ENCODE peak calls at places on chromosomes 16 and 17, in five cellular contexts. U, M, F, Z and C are unnamed samples.
A peak's percentile ranks its signal among the peaks of the same experiment; 100 is the strongest.

GRCh38 chr17:45722161-45722560 is 62.0 kb upstream of the CRHR1 start:
- DNase-seq in F (peak; percentile 69), M (peak; percentile 5), U (peak; percentile 78), Z (peak; percentile 89), C (peak; percentile 16)

GRCh38 chr17:14756469-14756868 is 455.6 kb downstream of the HS3ST3B1 start:
- DNase-seq in U (no peak), Z (no peak), M (no peak), F (no peak), C (no peak)

GRCh38 chr17:49224198-49224996 is 6.2 kb downstream of the PHOSPHO1 start:
- DNase-seq in F (peak; percentile 78), U (peak; percentile 53), M (no peak), Z (peak; percentile 82), C (peak; percentile 23)

GRCh38 chr17:47279062-47279801 is 25.6 kb downstream of the ITGB3 start:
- DNase-seq in F (no peak), Z (no peak), M (peak; percentile 97), U (peak; percentile 90), C (peak; percentile 99)

GRCh38 chr17:78535285-78536197 is 41.7 kb downstream of the DNAH17 start:
- DNase-seq in F (no peak), Z (no peak), M (no peak), U (no peak), C (no peak)

GRCh38 chr16:13254998-13255614 is 353.7 kb downstream of the SHISA9 start:
- DNase-seq in F (no peak), Z (no peak), U (no peak), M (no peak), C (no peak)

GRCh38 chr16:67987460-67988160 is 7.3 kb upstream of the DPEP3 start:
- DNase-seq in F (no peak), M (no peak), Z (no peak), U (no peak), C (peak; percentile 51)

GRCh38 chr17:16352838-16353701 is at the start of gene CENPV:
- DNase-seq in U (peak; percentile 89), F (peak; percentile 88), M (peak; percentile 34), Z (peak; percentile 96), C (peak; percentile 45)

GRCh38 chr17:79305831-79306687 is 231.4 kb downstream of the ENGASE start:
- DNase-seq in Z (no peak), F (no peak), M (no peak), U (no peak), C (no peak)

GRCh38 chr16:1960665-1961630 is 1.6 kb downstream of the NDUFB10 start:
- DNase-seq in M (peak; percentile 50), Z (peak; percentile 66), U (peak; percentile 76), F (no peak), C (peak; percentile 58)

GRCh38 chr16:54813778-54814177 is 116.9 kb upstream of the IRX5 start:
- DNase-seq in U (no peak), M (no peak), F (no peak), Z (no peak), C (no peak)

GRCh38 chr17:78127888-78128615 is 503 bp downstream of the TMC6 start:
- DNase-seq in F (no peak), U (no peak), Z (no peak), M (no peak), C (peak; percentile 43)

GRCh38 chr16:66534376-66534799 is 15.5 kb downstream of the TK2 start:
- DNase-seq in M (no peak), U (peak; percentile 73), F (no peak), Z (no peak), C (no peak)

GRCh38 chr16:66538910-66539309 is 11.0 kb downstream of the TK2 start:
- DNase-seq in F (no peak), Z (no peak), U (no peak), M (no peak), C (no peak)

GRCh38 chr16:66536525-66536924 is 13.4 kb downstream of the TK2 start:
- DNase-seq in F (no peak), M (no peak), U (no peak), Z (no peak), C (no peak)

GRCh38 chr16:66539628-66540469 is 10.1 kb downstream of the TK2 start:
- DNase-seq in U (no peak), Z (no peak), F (no peak), M (no peak), C (no peak)

GRCh38 chr16:66537236-66537635 is 12.7 kb downstream of the TK2 start:
- DNase-seq in F (no peak), Z (no peak), M (no peak), U (no peak), C (no peak)
- H3K79me1 ChIP-seq in F (no peaks in the 10 kb centered on the region), Z (no peaks in the 10 kb centered on the region), M (no peaks in the 10 kb centered on the region), U (no peaks in the 10 kb centered on the region), C (peaks cover 16% of the 10 kb centered on the region)

DNA sequence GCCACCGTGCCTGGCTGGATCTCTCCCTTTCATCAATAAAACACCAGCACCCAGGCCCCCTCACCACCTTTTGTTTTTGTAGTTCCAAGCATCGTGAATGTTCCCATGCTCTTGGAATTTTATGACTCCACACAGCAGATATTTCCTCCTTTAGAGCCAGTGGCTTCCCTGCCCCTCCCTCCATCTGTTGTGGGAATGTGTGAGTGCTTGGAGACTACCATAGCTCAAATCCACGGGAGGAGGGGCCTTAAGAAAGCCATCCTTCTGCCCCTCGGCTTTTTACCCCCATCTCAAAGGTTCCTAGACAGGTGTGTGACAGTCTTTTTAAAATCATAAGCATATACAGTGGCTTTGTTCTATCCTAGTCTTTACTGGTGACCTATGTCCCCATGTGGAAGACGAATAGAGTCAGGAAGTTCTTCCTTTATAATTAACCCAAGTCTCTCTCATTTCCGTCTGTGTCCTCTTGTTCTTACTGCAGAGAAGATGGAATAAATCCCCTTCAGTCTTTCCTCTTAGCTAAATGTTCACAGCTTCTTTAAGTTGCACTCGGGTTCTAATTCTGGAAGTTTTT is 47.3 kb downstream of the YPEL2 start:
- DNase-seq in Z (no peak), F (no peak), M (peak; percentile 82), U (peak; percentile 93), C (peak; percentile 82)
- H3K4ac ChIP-seq in Z (no peak overlapping the region), F (no peak overlapping the region), M (peak overlapping the region; percentile 24), U (no peak overlapping the region), C (peak overlapping the region; percentile 42)

GRCh38 chr17:28991779-28992178 is 14.1 kb downstream of the SEZ6 start:
- DNase-seq in F (no peak), U (no peak), M (no peak), Z (no peak), C (no peak)
- H3K79me1 ChIP-seq in F (no peaks in the 10 kb centered on the region), U (no peaks in the 10 kb centered on the region), M (no peaks in the 10 kb centered on the region), Z (no peaks in the 10 kb centered on the region), C (no peaks in the 10 kb centered on the region)

GRCh38 chr16:89586853-89587252 is 11.3 kb downstream of the CPNE7 start:
- DNase-seq in U (no peak), M (no peak), Z (no peak), F (no peak), C (no peak)
- H3K4ac ChIP-seq in U (no peak overlapping the region), M (no peak overlapping the region), Z (no peak overlapping the region), F (no peak overlapping the region), C (peak overlapping the region; percentile 79)

GRCh38 chr16:87274808-87275207 is 42.4 kb downstream of the C16orf95 start:
- DNase-seq in F (no peak), M (peak; percentile 41), U (no peak), Z (no peak), C (no peak)
- H3K79me1 ChIP-seq in F (no peaks in the 10 kb centered on the region), M (no peaks in the 10 kb centered on the region), U (no peaks in the 10 kb centered on the region), Z (no peaks in the 10 kb centered on the region), C (no peaks in the 10 kb centered on the region)

DNA sequence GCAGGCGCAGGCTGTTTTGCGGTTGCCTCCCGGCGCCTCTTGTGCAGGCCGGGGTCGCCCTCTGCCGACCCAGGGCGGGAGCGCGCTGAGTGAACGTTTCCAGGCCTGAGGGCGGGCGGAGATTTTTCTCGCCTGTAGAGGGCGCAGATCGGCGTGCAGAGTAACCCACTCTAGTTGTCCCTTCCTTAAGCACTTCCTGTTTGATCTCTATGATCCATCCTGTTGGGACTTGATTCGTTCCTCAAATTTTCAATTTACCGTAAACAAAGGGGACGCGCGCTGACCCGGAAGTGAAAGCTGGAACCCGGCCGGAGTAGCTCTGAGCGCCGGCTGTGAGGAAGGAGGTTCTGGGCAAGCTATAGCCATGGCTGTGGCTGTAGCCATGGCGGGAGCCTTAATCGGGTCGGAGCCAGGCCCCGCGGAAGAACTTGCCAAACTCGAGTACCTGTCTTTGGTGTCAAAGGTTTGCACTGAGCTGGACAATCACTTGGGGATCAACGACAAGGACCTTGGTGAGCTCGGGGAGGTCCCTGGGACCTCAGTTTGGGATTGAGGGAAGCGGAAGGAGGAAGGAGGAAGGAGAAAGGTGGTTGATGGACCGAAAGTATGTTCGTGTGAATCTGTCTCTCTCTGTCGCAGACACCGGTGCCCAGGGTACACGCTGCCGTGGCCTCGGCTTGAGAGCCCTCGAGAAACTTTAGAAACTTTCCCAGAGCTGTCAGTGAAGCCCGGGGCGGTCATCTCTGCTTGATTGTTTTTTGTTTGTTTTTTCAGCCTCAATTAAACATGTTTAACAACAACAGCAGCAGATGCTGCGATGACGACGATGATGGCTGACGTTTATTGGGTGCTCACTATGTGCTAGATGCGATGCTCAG is at the start of gene DHX8:
- DNase-seq in Z (peak; percentile 99), M (peak; percentile 99), U (peak; percentile 100), F (peak; percentile 99), C (peak; percentile 99)
- H3K4ac ChIP-seq in Z (no peak within 1 kb of the TSS), M (peak within 1 kb of the TSS; percentile 93), U (no peak within 1 kb of the TSS), F (no peak within 1 kb of the TSS), C (peak within 1 kb of the TSS; percentile 16)

GRCh38 chr17:4850236-4850635 is 17.1 kb downstream of the MINK1 start:
- DNase-seq in F (no peak), U (no peak), Z (no peak), M (no peak), C (no peak)
- H3K79me1 ChIP-seq in F (peaks cover 15% of the 10 kb centered on the region), U (peaks cover 11% of the 10 kb centered on the region), Z (no peaks in the 10 kb centered on the region), M (peaks cover 47% of the 10 kb centered on the region), C (peaks cover 39% of the 10 kb centered on the region)